ENCODE peak calls at places on chromosomes 13 and 19, in six cellular contexts. One of them, this sample, is unnamed.

GRCh38 chr19:11949201-11949600 is 15.6 kb upstream of the ZNF763 start:
- DNase-seq in stimulated activated CD4-positive, alpha-beta T cell treated with anti-CD3 and anti-CD28 coated beads, TNF-alpha, amount 100 ng/mL, for 48 hours: no peak
- DNase-seq in neural crest cell: no peak
- DNase-seq in left ventricle myocardium superior: no peak
- DNase-seq in smooth muscle cell of the brain vasculature: no peak
- DNase-seq in activated CD4-positive, alpha-beta T cell treated with anti-CD3 and anti-CD28 coated beads, Interleukin-2, amount 50 U/mL, for 24 hours: no peak
- DNase-seq in this sample: no peak

GRCh38 chr19:2083174-2083854 is 12.8 kb downstream of the MOB3A start:
- DNase-seq in smooth muscle cell of the brain vasculature: no peak
- DNase-seq in neural crest cell: no peak
- DNase-seq in left ventricle myocardium superior: no peak
- DNase-seq in activated CD4-positive, alpha-beta T cell treated with anti-CD3 and anti-CD28 coated beads, Interleukin-2, amount 50 U/mL, for 24 hours: no peak
- DNase-seq in stimulated activated CD4-positive, alpha-beta T cell treated with anti-CD3 and anti-CD28 coated beads, TNF-alpha, amount 100 ng/mL, for 48 hours: peak
- DNase-seq in this sample: no peak

GRCh38 chr19:45995715-45996385 is 583 bp downstream of the CCDC61 start:
- DNase-seq in activated CD4-positive, alpha-beta T cell treated with anti-CD3 and anti-CD28 coated beads, Interleukin-2, amount 50 U/mL, for 24 hours: no peak
- DNase-seq in smooth muscle cell of the brain vasculature: no peak
- DNase-seq in left ventricle myocardium superior: no peak
- DNase-seq in neural crest cell: no peak
- DNase-seq in stimulated activated CD4-positive, alpha-beta T cell treated with anti-CD3 and anti-CD28 coated beads, TNF-alpha, amount 100 ng/mL, for 48 hours: no peak
- DNase-seq in this sample: no peak

GRCh38 chr13:114078501-114079451 is 53.6 kb downstream of the RASA3 start:
- DNase-seq in stimulated activated CD4-positive, alpha-beta T cell treated with anti-CD3 and anti-CD28 coated beads, TNF-alpha, amount 100 ng/mL, for 48 hours: no peak
- DNase-seq in left ventricle myocardium superior: peak
- DNase-seq in activated CD4-positive, alpha-beta T cell treated with anti-CD3 and anti-CD28 coated beads, Interleukin-2, amount 50 U/mL, for 24 hours: no peak
- DNase-seq in smooth muscle cell of the brain vasculature: no peak
- DNase-seq in neural crest cell: no peak
- DNase-seq in this sample: no peak

GRCh38 chr13:19150226-19150625 is 31.4 kb downstream of the TUBA3C start:
- DNase-seq in smooth muscle cell of the brain vasculature: no peak
- DNase-seq in activated CD4-positive, alpha-beta T cell treated with anti-CD3 and anti-CD28 coated beads, Interleukin-2, amount 50 U/mL, for 24 hours: no peak
- DNase-seq in neural crest cell: no peak
- DNase-seq in stimulated activated CD4-positive, alpha-beta T cell treated with anti-CD3 and anti-CD28 coated beads, TNF-alpha, amount 100 ng/mL, for 48 hours: no peak
- DNase-seq in left ventricle myocardium superior: no peak
- DNase-seq in this sample: no peak

GRCh38 chr19:10797541-10798256 is 38.3 kb downstream of the TMED1 start:
- DNase-seq in stimulated activated CD4-positive, alpha-beta T cell treated with anti-CD3 and anti-CD28 coated beads, TNF-alpha, amount 100 ng/mL, for 48 hours: peak
- DNase-seq in neural crest cell: no peak
- DNase-seq in left ventricle myocardium superior: no peak
- DNase-seq in smooth muscle cell of the brain vasculature: no peak
- DNase-seq in activated CD4-positive, alpha-beta T cell treated with anti-CD3 and anti-CD28 coated beads, Interleukin-2, amount 50 U/mL, for 24 hours: peak
- DNase-seq in this sample: peak

GRCh38 chr13:24279267-24279666 is 30.1 kb upstream of the C1QTNF9 start:
- DNase-seq in neural crest cell: no peak
- DNase-seq in smooth muscle cell of the brain vasculature: no peak
- DNase-seq in activated CD4-positive, alpha-beta T cell treated with anti-CD3 and anti-CD28 coated beads, Interleukin-2, amount 50 U/mL, for 24 hours: no peak
- DNase-seq in stimulated activated CD4-positive, alpha-beta T cell treated with anti-CD3 and anti-CD28 coated beads, TNF-alpha, amount 100 ng/mL, for 48 hours: no peak
- DNase-seq in left ventricle myocardium superior: no peak
- DNase-seq in this sample: no peak

GRCh38 chr13:88958821-88959220 is 1287.7 kb downstream of the SLITRK5 start:
- DNase-seq in neural crest cell: no peak
- DNase-seq in left ventricle myocardium superior: no peak
- DNase-seq in activated CD4-positive, alpha-beta T cell treated with anti-CD3 and anti-CD28 coated beads, Interleukin-2, amount 50 U/mL, for 24 hours: no peak
- DNase-seq in smooth muscle cell of the brain vasculature: peak
- DNase-seq in stimulated activated CD4-positive, alpha-beta T cell treated with anti-CD3 and anti-CD28 coated beads, TNF-alpha, amount 100 ng/mL, for 48 hours: no peak
- DNase-seq in this sample: no peak

GRCh38 chr19:40907968-40908735 is 26.1 kb upstream of the CYP2A7 start:
- DNase-seq in left ventricle myocardium superior: no peak
- DNase-seq in neural crest cell: no peak
- DNase-seq in stimulated activated CD4-positive, alpha-beta T cell treated with anti-CD3 and anti-CD28 coated beads, TNF-alpha, amount 100 ng/mL, for 48 hours: no peak
- DNase-seq in activated CD4-positive, alpha-beta T cell treated with anti-CD3 and anti-CD28 coated beads, Interleukin-2, amount 50 U/mL, for 24 hours: peak
- DNase-seq in smooth muscle cell of the brain vasculature: no peak
- DNase-seq in this sample: peak

GRCh38 chr13:97977376-97977705 is 23.9 kb downstream of the IPO5 start:
- DNase-seq in neural crest cell: no peak
- DNase-seq in smooth muscle cell of the brain vasculature: no peak
- DNase-seq in left ventricle myocardium superior: no peak
- DNase-seq in activated CD4-positive, alpha-beta T cell treated with anti-CD3 and anti-CD28 coated beads, Interleukin-2, amount 50 U/mL, for 24 hours: no peak
- DNase-seq in stimulated activated CD4-positive, alpha-beta T cell treated with anti-CD3 and anti-CD28 coated beads, TNF-alpha, amount 100 ng/mL, for 48 hours: no peak
- DNase-seq in this sample: no peak

GRCh38 chr13:94641432-94641941 is 39.8 kb downstream of the GPR180 start:
- DNase-seq in smooth muscle cell of the brain vasculature: peak
- DNase-seq in activated CD4-positive, alpha-beta T cell treated with anti-CD3 and anti-CD28 coated beads, Interleukin-2, amount 50 U/mL, for 24 hours: no peak
- DNase-seq in stimulated activated CD4-positive, alpha-beta T cell treated with anti-CD3 and anti-CD28 coated beads, TNF-alpha, amount 100 ng/mL, for 48 hours: no peak
- DNase-seq in left ventricle myocardium superior: no peak
- DNase-seq in neural crest cell: no peak
- DNase-seq in this sample: no peak

GRCh38 chr19:16328824-16329482 is 4.3 kb downstream of the KLF2 start:
- DNase-seq in neural crest cell: no peak
- DNase-seq in left ventricle myocardium superior: no peak
- DNase-seq in activated CD4-positive, alpha-beta T cell treated with anti-CD3 and anti-CD28 coated beads, Interleukin-2, amount 50 U/mL, for 24 hours: no peak
- DNase-seq in smooth muscle cell of the brain vasculature: no peak
- DNase-seq in stimulated activated CD4-positive, alpha-beta T cell treated with anti-CD3 and anti-CD28 coated beads, TNF-alpha, amount 100 ng/mL, for 48 hours: no peak
- DNase-seq in this sample: no peak

GRCh38 chr13:59531571-59532091 is 632.1 kb downstream of the DIAPH3 start:
- DNase-seq in left ventricle myocardium superior: peak
- DNase-seq in smooth muscle cell of the brain vasculature: peak
- DNase-seq in activated CD4-positive, alpha-beta T cell treated with anti-CD3 and anti-CD28 coated beads, Interleukin-2, amount 50 U/mL, for 24 hours: no peak
- DNase-seq in neural crest cell: no peak
- DNase-seq in stimulated activated CD4-positive, alpha-beta T cell treated with anti-CD3 and anti-CD28 coated beads, TNF-alpha, amount 100 ng/mL, for 48 hours: no peak
- DNase-seq in this sample: no peak

GRCh38 chr13:29594310-29594709 is 1.2 kb downstream of the SLC7A1 start:
- DNase-seq in activated CD4-positive, alpha-beta T cell treated with anti-CD3 and anti-CD28 coated beads, Interleukin-2, amount 50 U/mL, for 24 hours: peak
- DNase-seq in smooth muscle cell of the brain vasculature: peak
- DNase-seq in left ventricle myocardium superior: no peak
- DNase-seq in neural crest cell: peak
- DNase-seq in stimulated activated CD4-positive, alpha-beta T cell treated with anti-CD3 and anti-CD28 coated beads, TNF-alpha, amount 100 ng/mL, for 48 hours: peak
- DNase-seq in this sample: no peak

GRCh38 chr19:18975864-18976263 is 34.8 kb upstream of the HOMER3 start:
- DNase-seq in smooth muscle cell of the brain vasculature: no peak
- DNase-seq in neural crest cell: no peak
- DNase-seq in left ventricle myocardium superior: no peak
- DNase-seq in stimulated activated CD4-positive, alpha-beta T cell treated with anti-CD3 and anti-CD28 coated beads, TNF-alpha, amount 100 ng/mL, for 48 hours: no peak
- DNase-seq in activated CD4-positive, alpha-beta T cell treated with anti-CD3 and anti-CD28 coated beads, Interleukin-2, amount 50 U/mL, for 24 hours: no peak
- DNase-seq in this sample: no peak

GRCh38 chr19:18436651-18437478 is 1.1 kb downstream of the ISYNA1 start:
- DNase-seq in left ventricle myocardium superior: peak
- DNase-seq in neural crest cell: peak
- DNase-seq in smooth muscle cell of the brain vasculature: no peak
- DNase-seq in activated CD4-positive, alpha-beta T cell treated with anti-CD3 and anti-CD28 coated beads, Interleukin-2, amount 50 U/mL, for 24 hours: no peak
- DNase-seq in stimulated activated CD4-positive, alpha-beta T cell treated with anti-CD3 and anti-CD28 coated beads, TNF-alpha, amount 100 ng/mL, for 48 hours: no peak
- DNase-seq in this sample: peak

GRCh38 chr19:10852098-10852800 is 4.0 kb downstream of the C19orf38 start:
- DNase-seq in smooth muscle cell of the brain vasculature: no peak
- DNase-seq in activated CD4-positive, alpha-beta T cell treated with anti-CD3 and anti-CD28 coated beads, Interleukin-2, amount 50 U/mL, for 24 hours: no peak
- DNase-seq in neural crest cell: no peak
- DNase-seq in left ventricle myocardium superior: no peak
- DNase-seq in stimulated activated CD4-positive, alpha-beta T cell treated with anti-CD3 and anti-CD28 coated beads, TNF-alpha, amount 100 ng/mL, for 48 hours: no peak
- DNase-seq in this sample: no peak

GRCh38 chr13:40334616-40335015 is 331.8 kb downstream of the FOXO1 start:
- DNase-seq in smooth muscle cell of the brain vasculature: no peak
- DNase-seq in neural crest cell: no peak
- DNase-seq in left ventricle myocardium superior: no peak
- DNase-seq in stimulated activated CD4-positive, alpha-beta T cell treated with anti-CD3 and anti-CD28 coated beads, TNF-alpha, amount 100 ng/mL, for 48 hours: no peak
- DNase-seq in activated CD4-positive, alpha-beta T cell treated with anti-CD3 and anti-CD28 coated beads, Interleukin-2, amount 50 U/mL, for 24 hours: no peak
- DNase-seq in this sample: no peak

This sample was measured in activated naive CD8-positive, alpha-beta T cell treated with anti-CD3 and anti-CD28 coated beads, Interleukin-2, amount 50 U/mL, for 16 hours.